ENCODE peak calls at places on chromosomes 1 and 21, in five cellular contexts. One of them, this sample, is unnamed.

GRCh38 chr1:211938473-211939080 is 96.8 kb downstream of the INTS7 start:
- DNase-seq in MM.1S: peak; percentile 77
- DNase-seq in HCT116: no peak
- DNase-seq in PC-3: no peak
- DNase-seq in neural progenitor cell: no peak
- DNase-seq in this sample: no peak

GRCh38 chr1:162625624-162626023 is 6.6 kb upstream of the DDR2 start:
- DNase-seq in MM.1S: no peak
- DNase-seq in HCT116: no peak
- DNase-seq in PC-3: no peak
- DNase-seq in neural progenitor cell: no peak
- DNase-seq in this sample: no peak

GRCh38 chr21:35156293-35156976 is 107.3 kb upstream of the RUNX1 start:
- DNase-seq in MM.1S: no peak
- DNase-seq in HCT116: no peak
- DNase-seq in PC-3: no peak
- DNase-seq in neural progenitor cell: no peak
- DNase-seq in this sample: no peak

GRCh38 chr21:46297311-46298082 is 11.4 kb downstream of the YBEY start:
- DNase-seq in MM.1S: no peak
- DNase-seq in HCT116: no peak
- DNase-seq in PC-3: no peak
- DNase-seq in neural progenitor cell: no peak
- DNase-seq in this sample: peak; percentile 60

GRCh38 chr21:37153935-37154350 is 80.9 kb downstream of the TTC3 start:
- DNase-seq in MM.1S: no peak
- DNase-seq in HCT116: no peak
- DNase-seq in PC-3: peak; percentile 57
- DNase-seq in neural progenitor cell: peak; percentile 48
- DNase-seq in this sample: no peak

GRCh38 chr1:206703647-206704046 is 18.9 kb downstream of the MAPKAPK2 start:
- DNase-seq in MM.1S: peak; percentile 31
- DNase-seq in HCT116: no peak
- DNase-seq in PC-3: no peak
- DNase-seq in neural progenitor cell: no peak
- DNase-seq in this sample: no peak

GRCh38 chr1:156099282-156099681 is 15.2 kb upstream of the LMNA start:
- DNase-seq in MM.1S: no peak
- DNase-seq in HCT116: no peak
- DNase-seq in PC-3: no peak
- DNase-seq in neural progenitor cell: no peak
- DNase-seq in this sample: no peak

GRCh38 chr21:19878133-19878532 is 1120.1 kb upstream of the NCAM2 start:
- DNase-seq in MM.1S: no peak
- DNase-seq in HCT116: no peak
- DNase-seq in PC-3: no peak
- DNase-seq in neural progenitor cell: no peak
- DNase-seq in this sample: no peak

GRCh38 chr1:78716186-78716585 is 66.6 kb downstream of the IFI44 start:
- DNase-seq in MM.1S: no peak
- DNase-seq in HCT116: no peak
- DNase-seq in PC-3: peak; percentile 13
- DNase-seq in neural progenitor cell: no peak
- DNase-seq in this sample: peak; percentile 51

GRCh38 chr1:216843426-216843825 is 120.2 kb upstream of the ESRRG start:
- DNase-seq in MM.1S: no peak
- DNase-seq in HCT116: no peak
- DNase-seq in PC-3: no peak
- DNase-seq in neural progenitor cell: no peak
- DNase-seq in this sample: no peak

GRCh38 chr1:216851073-216851472 is 127.8 kb upstream of the ESRRG start:
- DNase-seq in MM.1S: no peak
- DNase-seq in HCT116: no peak
- DNase-seq in PC-3: no peak
- DNase-seq in neural progenitor cell: no peak
- DNase-seq in this sample: no peak

GRCh38 chr1:216849141-216849540 is 125.9 kb upstream of the ESRRG start:
- DNase-seq in MM.1S: no peak
- DNase-seq in HCT116: no peak
- DNase-seq in PC-3: no peak
- DNase-seq in neural progenitor cell: no peak
- DNase-seq in this sample: no peak

GRCh38 chr1:216846339-216846738 is 123.1 kb upstream of the ESRRG start:
- DNase-seq in MM.1S: no peak
- DNase-seq in HCT116: no peak
- DNase-seq in PC-3: no peak
- DNase-seq in neural progenitor cell: no peak
- DNase-seq in this sample: no peak

GRCh38 chr1:216847385-216848036 is 124.3 kb upstream of the ESRRG start:
- DNase-seq in MM.1S: no peak
- DNase-seq in HCT116: no peak
- DNase-seq in PC-3: peak; percentile 23
- DNase-seq in neural progenitor cell: no peak
- DNase-seq in this sample: peak; percentile 12
- TF ChIP-seq EZH2phosphoT487 in MM.1S: no peak
- TF ChIP-seq EZH2phosphoT487 in HCT116: no peak
- TF ChIP-seq EZH2phosphoT487 in PC-3: no peak
- TF ChIP-seq EZH2phosphoT487 in neural progenitor cell: no peak
- TF ChIP-seq EZH2phosphoT487 in this sample: no peak

DNA sequence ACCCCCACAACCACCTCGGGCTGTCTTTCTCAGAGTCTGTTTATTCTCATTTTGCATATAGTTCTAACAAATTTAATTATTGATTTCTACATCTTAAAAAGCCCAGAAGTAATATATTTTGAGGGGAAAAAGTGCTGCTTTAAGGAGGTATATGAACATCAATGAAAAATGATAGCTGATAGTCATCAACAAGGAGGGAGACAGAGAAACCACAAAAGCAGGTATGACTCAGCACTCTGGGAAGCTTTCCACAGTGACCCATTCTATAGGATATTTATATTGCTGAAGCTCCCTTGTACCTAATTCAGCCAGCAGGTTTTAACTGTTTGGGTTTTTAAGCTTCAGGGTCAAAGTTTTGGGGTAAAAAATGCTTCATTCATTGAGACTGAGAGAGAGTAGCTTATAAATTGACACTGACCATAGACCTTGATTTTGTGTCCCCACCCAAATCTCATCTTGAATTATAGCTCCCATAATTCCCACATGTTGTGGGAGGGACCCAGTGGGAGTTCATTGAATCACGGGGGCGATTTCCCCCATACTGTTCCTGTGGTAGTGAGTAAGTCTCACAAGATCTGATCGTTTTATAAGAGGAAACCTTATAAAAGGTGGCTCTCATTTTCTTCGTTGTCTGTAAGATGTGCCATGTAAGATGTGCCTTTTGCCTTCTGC is 27.4 kb downstream of the VANGL1 start:
- DNase-seq in MM.1S: no peak
- DNase-seq in HCT116: peak; percentile 69
- DNase-seq in PC-3: peak; percentile 96
- DNase-seq in neural progenitor cell: no peak
- DNase-seq in this sample: peak; percentile 78
- H3K9ac ChIP-seq in MM.1S: no peak overlapping the region
- H3K9ac ChIP-seq in HCT116: peak overlapping the region; percentile 27
- H3K9ac ChIP-seq in PC-3: peak overlapping the region; percentile 16
- H3K9ac ChIP-seq in neural progenitor cell: no peak overlapping the region
- H3K9ac ChIP-seq in this sample: no peak overlapping the region

GRCh38 chr1:44348046-44348628 is 6.9 kb downstream of the ERI3 start:
- DNase-seq in MM.1S: no peak
- DNase-seq in HCT116: no peak
- DNase-seq in PC-3: no peak
- DNase-seq in neural progenitor cell: peak; percentile 50
- DNase-seq in this sample: no peak
- H3K79me2 ChIP-seq in MM.1S: peaks cover 36% of the 10 kb centered on the region
- H3K79me2 ChIP-seq in HCT116: peaks cover 59% of the 10 kb centered on the region
- H3K79me2 ChIP-seq in PC-3: peaks cover 89% of the 10 kb centered on the region
- H3K79me2 ChIP-seq in neural progenitor cell: peaks cover 86% of the 10 kb centered on the region
- H3K79me2 ChIP-seq in this sample: peaks cover 85% of the 10 kb centered on the region

DNA sequence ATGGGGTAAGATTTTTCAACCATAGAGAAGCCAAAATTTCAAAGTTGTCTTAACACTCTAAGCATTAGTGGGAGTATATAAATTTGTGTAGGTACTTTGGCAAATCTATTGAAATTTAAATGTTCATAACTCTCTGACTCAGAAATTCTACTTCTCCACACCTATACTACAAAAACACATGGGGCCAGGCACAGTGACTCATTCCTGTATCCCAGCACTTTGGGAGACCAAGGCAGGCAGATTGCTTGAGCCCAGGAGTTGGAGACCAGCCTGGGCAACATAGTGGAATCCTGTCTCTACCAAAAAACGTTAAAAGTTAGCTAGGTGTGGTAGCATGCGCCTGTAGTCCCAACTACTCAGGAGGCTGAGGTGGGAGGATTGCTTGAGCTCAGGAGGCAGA is 41.3 kb upstream of the RAVER2 start:
- DNase-seq in MM.1S: no peak
- DNase-seq in HCT116: no peak
- DNase-seq in PC-3: peak; percentile 31
- DNase-seq in neural progenitor cell: no peak
- DNase-seq in this sample: no peak
- TF ChIP-seq EZH2phosphoT487 in MM.1S: no peak
- TF ChIP-seq EZH2phosphoT487 in HCT116: no peak
- TF ChIP-seq EZH2phosphoT487 in PC-3: no peak
- TF ChIP-seq EZH2phosphoT487 in neural progenitor cell: no peak
- TF ChIP-seq EZH2phosphoT487 in this sample: no peak

DNA sequence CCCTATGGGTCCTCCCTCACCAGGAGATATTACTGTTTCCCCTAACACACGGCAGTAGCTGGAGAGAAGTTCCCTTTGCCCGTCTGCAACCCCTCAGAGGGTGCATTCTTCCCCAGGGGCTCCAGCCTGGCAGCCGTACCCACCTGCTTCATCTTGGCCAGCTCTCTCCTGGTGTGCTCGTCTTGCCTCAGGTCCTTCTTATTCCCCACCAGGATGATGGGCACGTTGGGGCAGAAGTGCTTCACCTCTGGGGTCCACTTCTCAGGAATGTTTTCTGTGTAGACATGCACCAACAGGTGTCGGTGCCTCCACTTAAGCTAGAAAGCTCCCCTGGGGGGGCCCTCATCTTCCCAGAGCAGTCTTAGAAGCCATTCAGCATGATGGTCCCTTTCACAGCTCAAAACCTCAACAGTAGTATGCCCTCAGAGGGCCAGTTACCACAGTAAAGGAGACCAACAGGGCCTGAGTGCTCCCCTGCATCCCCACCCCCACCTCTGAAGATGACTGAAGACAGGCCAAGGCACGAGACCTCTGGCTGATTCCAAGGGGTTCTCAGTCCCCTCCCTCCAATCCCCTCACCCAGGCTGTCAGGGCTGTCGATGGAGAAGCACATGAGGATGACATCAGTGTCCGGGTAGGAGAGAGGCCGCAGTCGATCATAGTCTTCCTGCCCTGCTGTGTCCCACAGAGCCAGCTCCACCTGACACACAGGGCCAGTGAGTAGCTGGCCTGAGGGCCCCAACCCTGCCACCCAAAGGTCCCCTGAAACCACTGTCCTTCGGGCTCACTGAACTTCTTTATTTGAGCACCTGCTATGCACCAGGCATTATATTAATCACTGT is 4.3 kb downstream of the RHOC start:
- DNase-seq in MM.1S: no peak
- DNase-seq in HCT116: no peak
- DNase-seq in PC-3: no peak
- DNase-seq in neural progenitor cell: no peak
- DNase-seq in this sample: no peak
- H3K9ac ChIP-seq in MM.1S: no peak overlapping the region
- H3K9ac ChIP-seq in HCT116: no peak overlapping the region
- H3K9ac ChIP-seq in PC-3: no peak overlapping the region
- H3K9ac ChIP-seq in neural progenitor cell: no peak overlapping the region
- H3K9ac ChIP-seq in this sample: peak overlapping the region; percentile 4